ENCODE peak calls at places on chromosomes 2 and 18, in eight cellular contexts. One of them, this sample, is unnamed.

GRCh38 chr2:223835701-223836532 is 1.5 kb downstream of the AP1S3 start:
- DNase-seq in psoas muscle: no peak
- DNase-seq in cardiac fibroblast: no peak
- DNase-seq in PC-3: peak; percentile 87
- DNase-seq in astrocyte of the spinal cord: no peak
- DNase-seq in mucosa of descending colon: peak; percentile 27
- DNase-seq in fibroblast of lung: peak; percentile 38
- DNase-seq in pancreas: no peak
- DNase-seq in this sample: no peak

GRCh38 chr2:236718207-236718992 is 148.8 kb downstream of the ACKR3 start:
- DNase-seq in psoas muscle: no peak
- DNase-seq in cardiac fibroblast: no peak
- DNase-seq in PC-3: peak; percentile 60
- DNase-seq in astrocyte of the spinal cord: peak; percentile 40
- DNase-seq in mucosa of descending colon: no peak
- DNase-seq in fibroblast of lung: peak; percentile 90
- DNase-seq in pancreas: no peak
- DNase-seq in this sample: no peak

GRCh38 chr2:173740639-173741038 is 224.5 kb downstream of the SP3 start:
- DNase-seq in psoas muscle: no peak
- DNase-seq in cardiac fibroblast: no peak
- DNase-seq in PC-3: no peak
- DNase-seq in astrocyte of the spinal cord: no peak
- DNase-seq in mucosa of descending colon: no peak
- DNase-seq in fibroblast of lung: no peak
- DNase-seq in pancreas: no peak
- DNase-seq in this sample: no peak

GRCh38 chr2:229164545-229165249 is 106.4 kb downstream of the PID1 start:
- DNase-seq in psoas muscle: no peak
- DNase-seq in cardiac fibroblast: peak; percentile 50
- DNase-seq in PC-3: peak; percentile 10
- DNase-seq in astrocyte of the spinal cord: peak; percentile 52
- DNase-seq in mucosa of descending colon: no peak
- DNase-seq in fibroblast of lung: peak; percentile 34
- DNase-seq in pancreas: no peak
- DNase-seq in this sample: no peak

GRCh38 chr2:53987336-53987921 is 16.6 kb upstream of the PSME4 start:
- DNase-seq in psoas muscle: no peak
- DNase-seq in cardiac fibroblast: peak; percentile 57
- DNase-seq in PC-3: peak; percentile 95
- DNase-seq in astrocyte of the spinal cord: peak; percentile 68
- DNase-seq in mucosa of descending colon: peak; percentile 22
- DNase-seq in fibroblast of lung: peak; percentile 88
- DNase-seq in pancreas: no peak
- DNase-seq in this sample: peak; percentile 27

GRCh38 chr2:230170532-230170931 is 49.3 kb downstream of the SP110 start:
- DNase-seq in psoas muscle: no peak
- DNase-seq in cardiac fibroblast: peak; percentile 24
- DNase-seq in PC-3: peak; percentile 66
- DNase-seq in astrocyte of the spinal cord: no peak
- DNase-seq in mucosa of descending colon: peak; percentile 82
- DNase-seq in fibroblast of lung: no peak
- DNase-seq in pancreas: no peak
- DNase-seq in this sample: no peak

GRCh38 chr2:45856391-45857055 is 205.0 kb downstream of the PRKCE start:
- DNase-seq in psoas muscle: no peak
- DNase-seq in cardiac fibroblast: no peak
- DNase-seq in PC-3: no peak
- DNase-seq in astrocyte of the spinal cord: no peak
- DNase-seq in mucosa of descending colon: no peak
- DNase-seq in fibroblast of lung: no peak
- DNase-seq in pancreas: no peak
- DNase-seq in this sample: no peak

GRCh38 chr18:3661121-3661520 is 211.1 kb downstream of the TGIF1 start:
- DNase-seq in psoas muscle: no peak
- DNase-seq in cardiac fibroblast: no peak
- DNase-seq in PC-3: no peak
- DNase-seq in astrocyte of the spinal cord: no peak
- DNase-seq in mucosa of descending colon: no peak
- DNase-seq in fibroblast of lung: no peak
- DNase-seq in pancreas: no peak
- DNase-seq in this sample: no peak

GRCh38 chr2:231467016-231467545 is 2.8 kb upstream of the NCL start:
- DNase-seq in psoas muscle: no peak
- DNase-seq in cardiac fibroblast: no peak
- DNase-seq in PC-3: no peak
- DNase-seq in astrocyte of the spinal cord: no peak
- DNase-seq in mucosa of descending colon: no peak
- DNase-seq in fibroblast of lung: no peak
- DNase-seq in pancreas: no peak
- DNase-seq in this sample: no peak

GRCh38 chr2:231482806-231483391 is 18.6 kb upstream of the NCL start:
- DNase-seq in psoas muscle: peak; percentile 88
- DNase-seq in cardiac fibroblast: peak; percentile 73
- DNase-seq in PC-3: peak; percentile 69
- DNase-seq in astrocyte of the spinal cord: peak; percentile 28
- DNase-seq in mucosa of descending colon: peak; percentile 82
- DNase-seq in fibroblast of lung: peak; percentile 36
- DNase-seq in pancreas: peak; percentile 83
- DNase-seq in this sample: no peak

GRCh38 chr18:14179306-14179705 is 47.1 kb upstream of the ZNF519 start:
- DNase-seq in psoas muscle: no peak
- DNase-seq in cardiac fibroblast: peak; percentile 0
- DNase-seq in PC-3: no peak
- DNase-seq in astrocyte of the spinal cord: peak; percentile 1
- DNase-seq in mucosa of descending colon: no peak
- DNase-seq in fibroblast of lung: no peak
- DNase-seq in pancreas: no peak
- DNase-seq in this sample: no peak

GRCh38 chr2:131009713-131010475 is 83.4 kb downstream of the FAM168B start:
- DNase-seq in psoas muscle: no peak
- DNase-seq in cardiac fibroblast: no peak
- DNase-seq in PC-3: no peak
- DNase-seq in astrocyte of the spinal cord: no peak
- DNase-seq in mucosa of descending colon: no peak
- DNase-seq in fibroblast of lung: no peak
- DNase-seq in pancreas: no peak
- DNase-seq in this sample: no peak

DNA sequence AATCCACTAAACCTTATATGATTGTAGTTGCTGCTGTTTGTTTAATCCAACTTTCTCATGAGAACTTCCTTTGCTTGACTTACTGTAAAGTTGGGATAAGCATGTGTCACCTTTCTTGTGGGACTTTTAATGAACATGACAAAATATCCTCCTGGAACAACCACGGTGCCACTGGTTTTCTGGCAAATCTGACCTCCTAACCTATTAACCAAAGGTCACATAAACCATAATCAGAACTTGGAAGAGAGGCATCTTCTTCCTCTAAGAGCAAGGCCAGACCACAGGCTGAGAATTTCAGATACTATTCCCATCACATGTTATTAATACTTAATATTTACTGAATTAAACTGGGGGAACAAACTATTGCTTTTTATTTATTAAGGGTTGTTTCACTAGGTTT is 2.3 kb downstream of the SLC40A1 start:
- DNase-seq in psoas muscle: no peak
- DNase-seq in cardiac fibroblast: no peak
- DNase-seq in PC-3: no peak
- DNase-seq in astrocyte of the spinal cord: no peak
- DNase-seq in mucosa of descending colon: no peak
- DNase-seq in fibroblast of lung: no peak
- DNase-seq in pancreas: no peak
- DNase-seq in this sample: no peak
- H3K4me3 ChIP-seq in psoas muscle: peak overlapping the region; percentile 82
- H3K4me3 ChIP-seq in cardiac fibroblast: no peak overlapping the region
- H3K4me3 ChIP-seq in PC-3: no peak overlapping the region
- H3K4me3 ChIP-seq in astrocyte of the spinal cord: no peak overlapping the region
- H3K4me3 ChIP-seq in mucosa of descending colon: no peak overlapping the region
- H3K4me3 ChIP-seq in fibroblast of lung: no peak overlapping the region
- H3K4me3 ChIP-seq in pancreas: no peak overlapping the region
- H3K4me3 ChIP-seq in this sample: no peak overlapping the region

DNA sequence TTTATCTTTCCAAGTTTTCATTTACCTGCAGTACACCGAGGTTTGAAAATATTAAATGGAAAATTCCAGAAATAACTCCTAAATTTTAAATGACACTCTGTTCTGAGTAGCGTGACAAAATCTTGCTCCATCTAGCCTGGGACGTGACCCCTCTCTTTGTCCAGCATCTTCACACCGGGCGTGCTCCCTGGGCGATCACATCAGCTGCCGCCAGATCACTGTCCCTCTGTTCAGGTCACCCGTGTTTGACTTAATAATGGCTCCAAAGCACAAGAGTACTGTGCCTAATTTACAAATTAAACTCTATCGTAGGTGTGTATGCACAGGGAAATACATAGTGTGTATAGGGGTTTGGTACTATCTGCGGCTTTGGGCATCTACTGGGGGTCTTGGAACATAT is 6.1 kb upstream of the TMEM185B start:
- DNase-seq in psoas muscle: no peak
- DNase-seq in cardiac fibroblast: no peak
- DNase-seq in PC-3: no peak
- DNase-seq in astrocyte of the spinal cord: no peak
- DNase-seq in mucosa of descending colon: no peak
- DNase-seq in fibroblast of lung: no peak
- DNase-seq in pancreas: no peak
- DNase-seq in this sample: no peak
- H3K4me3 ChIP-seq in psoas muscle: no peak overlapping the region
- H3K4me3 ChIP-seq in cardiac fibroblast: no peak overlapping the region
- H3K4me3 ChIP-seq in PC-3: no peak overlapping the region
- H3K4me3 ChIP-seq in astrocyte of the spinal cord: no peak overlapping the region
- H3K4me3 ChIP-seq in mucosa of descending colon: no peak overlapping the region
- H3K4me3 ChIP-seq in fibroblast of lung: no peak overlapping the region
- H3K4me3 ChIP-seq in pancreas: no peak overlapping the region
- H3K4me3 ChIP-seq in this sample: no peak overlapping the region

GRCh38 chr2:187550797-187551306 is 3.4 kb downstream of the TFPI start:
- DNase-seq in psoas muscle: no peak
- DNase-seq in cardiac fibroblast: no peak
- DNase-seq in PC-3: no peak
- DNase-seq in astrocyte of the spinal cord: no peak
- DNase-seq in mucosa of descending colon: no peak
- DNase-seq in fibroblast of lung: no peak
- DNase-seq in pancreas: no peak
- DNase-seq in this sample: no peak

GRCh38 chr2:187554704-187555082 is 458 bp upstream of the TFPI start:
- DNase-seq in psoas muscle: no peak
- DNase-seq in cardiac fibroblast: no peak
- DNase-seq in PC-3: no peak
- DNase-seq in astrocyte of the spinal cord: no peak
- DNase-seq in mucosa of descending colon: no peak
- DNase-seq in fibroblast of lung: no peak
- DNase-seq in pancreas: no peak
- DNase-seq in this sample: no peak

GRCh38 chr2:187552959-187553681 is 1.1 kb downstream of the TFPI start:
- DNase-seq in psoas muscle: no peak
- DNase-seq in cardiac fibroblast: peak; percentile 90
- DNase-seq in PC-3: peak; percentile 86
- DNase-seq in astrocyte of the spinal cord: peak; percentile 84
- DNase-seq in mucosa of descending colon: no peak
- DNase-seq in fibroblast of lung: peak; percentile 81
- DNase-seq in pancreas: no peak
- DNase-seq in this sample: peak; percentile 45

GRCh38 chr2:187552381-187552780 is 1.9 kb downstream of the TFPI start:
- DNase-seq in psoas muscle: no peak
- DNase-seq in cardiac fibroblast: no peak
- DNase-seq in PC-3: no peak
- DNase-seq in astrocyte of the spinal cord: no peak
- DNase-seq in mucosa of descending colon: no peak
- DNase-seq in fibroblast of lung: no peak
- DNase-seq in pancreas: no peak
- DNase-seq in this sample: no peak

DNA sequence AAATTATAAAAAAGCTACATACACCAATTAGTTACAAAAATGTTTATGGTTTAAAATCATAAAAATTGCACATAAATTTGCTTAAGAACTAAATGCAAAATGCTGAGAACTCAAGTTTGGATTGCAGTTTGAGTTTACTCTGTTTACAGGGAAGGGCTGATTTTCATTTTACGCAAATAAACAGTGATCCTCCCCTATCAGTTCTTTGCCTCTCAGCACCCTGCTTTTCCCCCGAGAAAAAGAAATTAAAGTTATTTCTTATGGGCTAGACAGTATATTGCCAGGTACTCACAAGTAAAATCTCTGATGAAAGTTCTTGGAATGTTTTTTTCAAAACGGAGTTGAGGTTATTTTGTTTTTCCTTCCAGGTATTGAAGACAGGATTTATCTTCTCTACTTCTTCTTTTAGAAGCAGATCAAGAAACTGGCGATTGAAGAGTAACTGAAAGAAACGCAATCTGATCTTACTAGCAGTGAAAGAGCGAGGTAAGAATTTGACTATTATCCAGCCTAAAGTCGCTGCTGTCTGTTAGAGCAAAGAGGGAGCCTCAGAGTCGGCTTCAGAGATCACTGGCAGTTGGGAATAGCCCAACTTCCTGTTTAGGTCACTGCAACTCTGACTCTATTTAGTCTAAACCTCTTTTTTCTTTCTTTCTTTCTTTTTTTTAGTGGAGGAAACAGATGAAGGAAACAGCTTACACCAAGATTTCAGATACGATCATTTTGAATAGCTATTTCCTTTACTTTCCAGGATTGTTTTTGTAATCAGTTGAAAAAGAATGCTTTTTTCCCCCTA is at the start of gene TFPI:
- DNase-seq in psoas muscle: peak; percentile 33
- DNase-seq in cardiac fibroblast: peak; percentile 83
- DNase-seq in PC-3: peak; percentile 53
- DNase-seq in astrocyte of the spinal cord: peak; percentile 81
- DNase-seq in mucosa of descending colon: peak; percentile 52
- DNase-seq in fibroblast of lung: peak; percentile 72
- DNase-seq in pancreas: no peak
- DNase-seq in this sample: peak; percentile 28
- H3K4me3 ChIP-seq in psoas muscle: peak within 1 kb of the TSS; percentile 72
- H3K4me3 ChIP-seq in cardiac fibroblast: peak within 1 kb of the TSS; percentile 58
- H3K4me3 ChIP-seq in PC-3: peak within 1 kb of the TSS; percentile 65
- H3K4me3 ChIP-seq in astrocyte of the spinal cord: peak within 1 kb of the TSS; percentile 70
- H3K4me3 ChIP-seq in mucosa of descending colon: no peak within 1 kb of the TSS
- H3K4me3 ChIP-seq in fibroblast of lung: peak within 1 kb of the TSS; percentile 83
- H3K4me3 ChIP-seq in pancreas: peak within 1 kb of the TSS; percentile 1
- H3K4me3 ChIP-seq in this sample: peak within 1 kb of the TSS; percentile 71

DNA sequence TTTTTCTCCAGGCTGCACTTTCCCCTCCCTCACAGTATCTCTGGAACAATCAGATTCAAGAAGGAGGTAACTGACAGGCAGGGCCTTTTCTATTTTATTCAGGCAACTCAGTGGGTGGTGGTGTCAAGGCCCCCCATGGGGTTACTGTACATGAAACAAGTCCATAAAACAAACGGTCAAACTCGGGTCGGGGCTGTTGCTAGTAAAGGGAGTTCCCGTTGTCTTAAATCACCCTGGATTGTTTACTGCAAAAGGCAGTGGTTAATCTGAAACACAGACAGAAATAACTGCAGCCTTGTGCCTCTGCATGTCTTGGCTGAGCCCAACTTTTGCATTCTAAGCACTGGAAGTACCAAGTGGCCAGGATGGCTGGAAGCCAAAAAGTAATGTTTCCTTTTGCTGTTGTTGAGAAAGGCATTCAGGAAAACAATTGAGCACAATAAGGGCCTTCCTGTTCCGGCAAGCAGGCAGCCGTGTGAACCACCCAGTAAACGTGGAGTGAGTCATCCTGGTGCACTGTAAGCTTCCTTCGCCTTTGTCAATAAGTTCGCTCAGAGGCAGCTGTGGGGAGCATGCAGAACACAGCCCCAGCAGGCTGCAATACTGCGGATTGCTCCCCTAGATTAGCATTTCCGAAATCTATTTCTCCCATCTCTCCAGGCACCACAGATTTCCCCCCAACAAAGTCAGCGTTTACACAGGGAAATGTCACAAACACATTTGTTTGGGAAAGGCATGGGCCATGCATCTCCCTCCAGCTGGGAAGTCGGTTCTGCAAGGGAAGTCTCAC is 149.6 kb downstream of the IRS1 start:
- DNase-seq in psoas muscle: peak; percentile 80
- DNase-seq in cardiac fibroblast: peak; percentile 100
- DNase-seq in PC-3: peak; percentile 98
- DNase-seq in astrocyte of the spinal cord: peak; percentile 99
- DNase-seq in mucosa of descending colon: peak; percentile 81
- DNase-seq in fibroblast of lung: peak; percentile 99
- DNase-seq in pancreas: peak; percentile 28
- DNase-seq in this sample: peak; percentile 99
- H3K4me3 ChIP-seq in psoas muscle: peak overlapping the region; percentile 20
- H3K4me3 ChIP-seq in cardiac fibroblast: no peak overlapping the region
- H3K4me3 ChIP-seq in PC-3: no peak overlapping the region
- H3K4me3 ChIP-seq in astrocyte of the spinal cord: no peak overlapping the region
- H3K4me3 ChIP-seq in mucosa of descending colon: no peak overlapping the region
- H3K4me3 ChIP-seq in fibroblast of lung: no peak overlapping the region
- H3K4me3 ChIP-seq in pancreas: no peak overlapping the region
- H3K4me3 ChIP-seq in this sample: no peak overlapping the region